ENCODE peak calls at places on chromosomes 4 and X, in nine cellular contexts. One of them, this sample, is unnamed.

GRCh38 chrX:133794151-133794550 is 191.2 kb downstream of the GPC3 start:
- DNase-seq in nephron progenitor cell: no peak
- DNase-seq in fibroblast of lung: no peak
- DNase-seq in AG09309: no peak
- DNase-seq in keratinocyte: no peak
- DNase-seq in GM23338: no peak
- DNase-seq in epithelial cell of esophagus: no peak
- DNase-seq in suprapubic skin: no peak
- DNase-seq in lung: no peak
- DNase-seq in this sample: no peak

GRCh38 chr4:111854494-111855087 is 290.7 kb upstream of the FAM241A start:
- DNase-seq in nephron progenitor cell: peak; percentile 47
- DNase-seq in fibroblast of lung: peak; percentile 19
- DNase-seq in AG09309: peak; percentile 14
- DNase-seq in keratinocyte: no peak
- DNase-seq in GM23338: peak; percentile 57
- DNase-seq in epithelial cell of esophagus: peak; percentile 63
- DNase-seq in suprapubic skin: no peak
- DNase-seq in lung: no peak
- DNase-seq in this sample: no peak

GRCh38 chrX:19673334-19674040 is 158.2 kb upstream of the MAP3K15 start:
- DNase-seq in nephron progenitor cell: no peak
- DNase-seq in fibroblast of lung: peak; percentile 95
- DNase-seq in AG09309: peak; percentile 75
- DNase-seq in keratinocyte: peak; percentile 66
- DNase-seq in GM23338: no peak
- DNase-seq in epithelial cell of esophagus: peak; percentile 89
- DNase-seq in suprapubic skin: peak; percentile 76
- DNase-seq in lung: peak; percentile 57
- DNase-seq in this sample: peak; percentile 83

GRCh38 chrX:13764765-13765164 is 30.2 kb downstream of the OFD1 start:
- DNase-seq in nephron progenitor cell: peak; percentile 57
- DNase-seq in fibroblast of lung: peak; percentile 8
- DNase-seq in AG09309: no peak
- DNase-seq in keratinocyte: no peak
- DNase-seq in GM23338: peak; percentile 59
- DNase-seq in epithelial cell of esophagus: no peak
- DNase-seq in suprapubic skin: no peak
- DNase-seq in lung: no peak
- DNase-seq in this sample: no peak

GRCh38 chrX:131734621-131735020 is 190.7 kb downstream of the OR13H1 start:
- DNase-seq in nephron progenitor cell: no peak
- DNase-seq in fibroblast of lung: peak; percentile 61
- DNase-seq in AG09309: peak; percentile 61
- DNase-seq in keratinocyte: no peak
- DNase-seq in GM23338: no peak
- DNase-seq in epithelial cell of esophagus: no peak
- DNase-seq in suprapubic skin: peak; percentile 80
- DNase-seq in lung: peak; percentile 85
- DNase-seq in this sample: no peak

GRCh38 chr4:141768954-141769353 is 132.6 kb downstream of the IL15 start:
- DNase-seq in nephron progenitor cell: no peak
- DNase-seq in fibroblast of lung: peak; percentile 71
- DNase-seq in AG09309: peak; percentile 57
- DNase-seq in keratinocyte: no peak
- DNase-seq in GM23338: peak; percentile 5
- DNase-seq in epithelial cell of esophagus: peak; percentile 58
- DNase-seq in suprapubic skin: no peak
- DNase-seq in lung: no peak
- DNase-seq in this sample: no peak

GRCh38 chr4:42995343-42995944 is 102.9 kb downstream of the GRXCR1 start:
- DNase-seq in nephron progenitor cell: peak; percentile 5
- DNase-seq in fibroblast of lung: peak; percentile 29
- DNase-seq in AG09309: no peak
- DNase-seq in keratinocyte: no peak
- DNase-seq in GM23338: peak; percentile 70
- DNase-seq in epithelial cell of esophagus: peak; percentile 60
- DNase-seq in suprapubic skin: no peak
- DNase-seq in lung: no peak
- DNase-seq in this sample: no peak

GRCh38 chr4:2882341-2882740 is 38.7 kb downstream of the ADD1 start:
- DNase-seq in nephron progenitor cell: no peak
- DNase-seq in fibroblast of lung: no peak
- DNase-seq in AG09309: no peak
- DNase-seq in keratinocyte: no peak
- DNase-seq in GM23338: peak; percentile 52
- DNase-seq in epithelial cell of esophagus: no peak
- DNase-seq in suprapubic skin: no peak
- DNase-seq in lung: no peak
- DNase-seq in this sample: no peak

GRCh38 chr4:3775576-3775975 is 9.4 kb downstream of the ADRA2C start:
- DNase-seq in nephron progenitor cell: no peak
- DNase-seq in fibroblast of lung: no peak
- DNase-seq in AG09309: no peak
- DNase-seq in keratinocyte: no peak
- DNase-seq in GM23338: no peak
- DNase-seq in epithelial cell of esophagus: no peak
- DNase-seq in suprapubic skin: no peak
- DNase-seq in lung: no peak
- DNase-seq in this sample: no peak

GRCh38 chr4:128974203-128974602 is 119.1 kb downstream of the SCLT1 start:
- DNase-seq in nephron progenitor cell: no peak
- DNase-seq in fibroblast of lung: peak; percentile 55
- DNase-seq in AG09309: no peak
- DNase-seq in keratinocyte: no peak
- DNase-seq in GM23338: no peak
- DNase-seq in epithelial cell of esophagus: no peak
- DNase-seq in suprapubic skin: no peak
- DNase-seq in lung: no peak
- DNase-seq in this sample: no peak

GRCh38 chrX:130028196-130028595 is 45.8 kb downstream of the BCORL1 start:
- DNase-seq in nephron progenitor cell: peak; percentile 31
- DNase-seq in fibroblast of lung: peak; percentile 23
- DNase-seq in AG09309: peak; percentile 1
- DNase-seq in keratinocyte: no peak
- DNase-seq in GM23338: peak; percentile 36
- DNase-seq in epithelial cell of esophagus: peak; percentile 53
- DNase-seq in suprapubic skin: no peak
- DNase-seq in lung: peak; percentile 36
- DNase-seq in this sample: no peak

GRCh38 chr4:92421920-92422319 is 118.2 kb downstream of the GRID2 start:
- DNase-seq in nephron progenitor cell: no peak
- DNase-seq in fibroblast of lung: no peak
- DNase-seq in AG09309: no peak
- DNase-seq in keratinocyte: no peak
- DNase-seq in GM23338: peak; percentile 66
- DNase-seq in epithelial cell of esophagus: no peak
- DNase-seq in suprapubic skin: no peak
- DNase-seq in lung: no peak
- DNase-seq in this sample: no peak

GRCh38 chr4:41571422-41571821 is 33.5 kb downstream of the LIMCH1 start:
- DNase-seq in nephron progenitor cell: no peak
- DNase-seq in fibroblast of lung: no peak
- DNase-seq in AG09309: no peak
- DNase-seq in keratinocyte: no peak
- DNase-seq in GM23338: no peak
- DNase-seq in epithelial cell of esophagus: no peak
- DNase-seq in suprapubic skin: no peak
- DNase-seq in lung: no peak
- DNase-seq in this sample: no peak

GRCh38 chr4:14143892-14144291 is 516.4 kb upstream of the BOD1L1 start:
- DNase-seq in nephron progenitor cell: no peak
- DNase-seq in fibroblast of lung: no peak
- DNase-seq in AG09309: no peak
- DNase-seq in keratinocyte: no peak
- DNase-seq in GM23338: peak; percentile 41
- DNase-seq in epithelial cell of esophagus: peak; percentile 24
- DNase-seq in suprapubic skin: no peak
- DNase-seq in lung: no peak
- DNase-seq in this sample: no peak
- TF ChIP-seq CTCF in nephron progenitor cell: no peak
- TF ChIP-seq CTCF in fibroblast of lung: peak; percentile 2
- TF ChIP-seq CTCF in AG09309: no peak
- TF ChIP-seq CTCF in keratinocyte: peak; percentile 21
- TF ChIP-seq CTCF in GM23338: peak; percentile 46
- TF ChIP-seq CTCF in epithelial cell of esophagus: peak; percentile 25
- TF ChIP-seq CTCF in suprapubic skin: no peak
- TF ChIP-seq CTCF in lung: no peak
- TF ChIP-seq CTCF in this sample: peak; percentile 33

GRCh38 chr4:158578476-158578875 is 56.8 kb downstream of the RXFP1 start:
- DNase-seq in nephron progenitor cell: no peak
- DNase-seq in fibroblast of lung: peak; percentile 30
- DNase-seq in AG09309: no peak
- DNase-seq in keratinocyte: no peak
- DNase-seq in GM23338: peak; percentile 57
- DNase-seq in epithelial cell of esophagus: peak; percentile 62
- DNase-seq in suprapubic skin: no peak
- DNase-seq in lung: no peak
- DNase-seq in this sample: no peak
- TF ChIP-seq CTCF in nephron progenitor cell: no peak
- TF ChIP-seq CTCF in fibroblast of lung: peak; percentile 43
- TF ChIP-seq CTCF in AG09309: peak; percentile 57
- TF ChIP-seq CTCF in keratinocyte: peak; percentile 52
- TF ChIP-seq CTCF in GM23338: peak; percentile 62
- TF ChIP-seq CTCF in epithelial cell of esophagus: peak; percentile 59
- TF ChIP-seq CTCF in suprapubic skin: no peak
- TF ChIP-seq CTCF in lung: peak; percentile 12
- TF ChIP-seq CTCF in this sample: peak; percentile 85

GRCh38 chr4:173752610-173753009 is 222.6 kb upstream of the HAND2 start:
- DNase-seq in nephron progenitor cell: peak; percentile 61
- DNase-seq in fibroblast of lung: no peak
- DNase-seq in AG09309: no peak
- DNase-seq in keratinocyte: no peak
- DNase-seq in GM23338: peak; percentile 92
- DNase-seq in epithelial cell of esophagus: peak; percentile 17
- DNase-seq in suprapubic skin: no peak
- DNase-seq in lung: no peak
- DNase-seq in this sample: no peak
- TF ChIP-seq CTCF in nephron progenitor cell: peak; percentile 53
- TF ChIP-seq CTCF in fibroblast of lung: peak; percentile 38
- TF ChIP-seq CTCF in AG09309: peak; percentile 49
- TF ChIP-seq CTCF in keratinocyte: peak; percentile 49
- TF ChIP-seq CTCF in GM23338: peak; percentile 93
- TF ChIP-seq CTCF in epithelial cell of esophagus: peak; percentile 27
- TF ChIP-seq CTCF in suprapubic skin: no peak
- TF ChIP-seq CTCF in lung: no peak
- TF ChIP-seq CTCF in this sample: peak; percentile 44

GRCh38 chr4:181998588-181998987 is 244.6 kb upstream of the TENM3 start:
- DNase-seq in nephron progenitor cell: no peak
- DNase-seq in fibroblast of lung: no peak
- DNase-seq in AG09309: no peak
- DNase-seq in keratinocyte: no peak
- DNase-seq in GM23338: peak; percentile 16
- DNase-seq in epithelial cell of esophagus: no peak
- DNase-seq in suprapubic skin: no peak
- DNase-seq in lung: no peak
- DNase-seq in this sample: no peak
- TF ChIP-seq CTCF in nephron progenitor cell: peak; percentile 23
- TF ChIP-seq CTCF in fibroblast of lung: peak; percentile 27
- TF ChIP-seq CTCF in AG09309: peak; percentile 21
- TF ChIP-seq CTCF in keratinocyte: peak; percentile 10
- TF ChIP-seq CTCF in GM23338: peak; percentile 38
- TF ChIP-seq CTCF in epithelial cell of esophagus: no peak
- TF ChIP-seq CTCF in suprapubic skin: no peak
- TF ChIP-seq CTCF in lung: no peak
- TF ChIP-seq CTCF in this sample: peak; percentile 23

DNA sequence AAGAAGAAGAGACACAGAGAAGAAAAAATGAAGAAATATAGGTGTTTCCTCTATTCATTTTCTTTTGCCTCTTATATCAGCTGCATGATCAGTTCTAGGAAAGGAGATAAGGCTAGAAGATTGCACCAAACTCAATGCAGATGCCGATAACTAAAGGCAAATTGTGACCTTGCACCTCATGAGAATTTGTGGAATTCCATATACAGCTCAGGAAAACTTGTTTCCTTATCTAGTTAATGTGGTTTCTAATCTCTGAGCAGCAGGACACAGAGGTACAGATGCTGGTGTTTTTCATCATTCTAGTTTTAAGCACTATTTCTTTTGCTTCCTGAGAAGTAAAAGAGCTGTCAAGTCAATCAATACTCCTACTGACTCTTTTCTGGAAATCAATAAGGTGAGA is 104.6 kb upstream of the NWD2 start:
- DNase-seq in nephron progenitor cell: no peak
- DNase-seq in fibroblast of lung: no peak
- DNase-seq in AG09309: no peak
- DNase-seq in keratinocyte: no peak
- DNase-seq in GM23338: no peak
- DNase-seq in epithelial cell of esophagus: no peak
- DNase-seq in suprapubic skin: no peak
- DNase-seq in lung: no peak
- DNase-seq in this sample: no peak
- TF ChIP-seq CTCF in nephron progenitor cell: no peak
- TF ChIP-seq CTCF in fibroblast of lung: no peak
- TF ChIP-seq CTCF in AG09309: no peak
- TF ChIP-seq CTCF in keratinocyte: no peak
- TF ChIP-seq CTCF in GM23338: no peak
- TF ChIP-seq CTCF in epithelial cell of esophagus: no peak
- TF ChIP-seq CTCF in suprapubic skin: no peak
- TF ChIP-seq CTCF in lung: no peak
- TF ChIP-seq CTCF in this sample: no peak

GRCh38 chrX:93538575-93538974 is 134.8 kb downstream of the NAP1L3 start:
- DNase-seq in nephron progenitor cell: no peak
- DNase-seq in fibroblast of lung: no peak
- DNase-seq in AG09309: no peak
- DNase-seq in keratinocyte: no peak
- DNase-seq in GM23338: peak; percentile 10
- DNase-seq in epithelial cell of esophagus: peak; percentile 0
- DNase-seq in suprapubic skin: no peak
- DNase-seq in lung: no peak
- DNase-seq in this sample: no peak
- TF ChIP-seq CTCF in nephron progenitor cell: peak; percentile 64
- TF ChIP-seq CTCF in fibroblast of lung: no peak
- TF ChIP-seq CTCF in AG09309: peak; percentile 32
- TF ChIP-seq CTCF in keratinocyte: peak; percentile 26
- TF ChIP-seq CTCF in GM23338: no peak
- TF ChIP-seq CTCF in epithelial cell of esophagus: peak; percentile 2
- TF ChIP-seq CTCF in suprapubic skin: no peak
- TF ChIP-seq CTCF in lung: no peak
- TF ChIP-seq CTCF in this sample: peak; percentile 51

This sample was measured in RWPE2.